ENCODE peak calls at places on chromosomes 6 and 20, in seven cellular contexts. E, O, J, X, Q, F and U are unnamed samples.
A peak's percentile ranks its signal among the peaks of the same experiment; 100 is the strongest.

GRCh38 chr6:81727876-81728517 is 24.5 kb downstream of the TENT5A start:
- DNase-seq in X (no peak), E (no peak), F (no peak), J (no peak), O (no peak), Q (no peak), U (no peak)

GRCh38 chr6:81171991-81172740 is 580.3 kb downstream of the TENT5A start:
- DNase-seq in E (no peak), O (no peak), J (peak; percentile 89), Q (peak; percentile 68), X (no peak), F (peak; percentile 6), U (no peak)

GRCh38 chr20:15613530-15613929 is 959.7 kb downstream of the KIF16B start:
- DNase-seq in J (peak; percentile 40), Q (no peak), O (no peak), E (no peak), F (no peak), X (no peak), U (no peak)

GRCh38 chr20:47127986-47128385 is 228.5 kb downstream of the ZMYND8 start:
- DNase-seq in J (no peak), X (no peak), E (no peak), Q (no peak), F (no peak), O (no peak), U (peak; percentile 24)

GRCh38 chr6:140641412-140641811 is 1267.0 kb upstream of the CITED2 start:
- DNase-seq in X (no peak), J (no peak), O (no peak), Q (no peak), F (no peak), E (no peak), U (no peak)

GRCh38 chr20:45833030-45833882 is at the start of gene SNX21:
- DNase-seq in Q (peak; percentile 95), O (no peak), F (peak; percentile 96), E (no peak), X (peak; percentile 86), J (peak; percentile 94), U (peak; percentile 82)

GRCh38 chr20:49896204-49896603 is 19.1 kb downstream of the SPATA2 start:
- DNase-seq in X (no peak), J (no peak), E (no peak), Q (no peak), O (no peak), F (no peak), U (no peak)

GRCh38 chr20:7094438-7094997 is 327.0 kb downstream of the BMP2 start:
- DNase-seq in X (peak; percentile 53), J (peak; percentile 10), O (no peak), F (peak; percentile 29), Q (peak; percentile 1), E (peak; percentile 53), U (peak; percentile 32)

GRCh38 chr6:34055223-34055933 is 90.5 kb downstream of the GRM4 start:
- DNase-seq in F (peak; percentile 71), E (peak; percentile 88), Q (peak; percentile 62), J (peak; percentile 42), O (no peak), X (peak; percentile 90), U (peak; percentile 94)

GRCh38 chr6:166313255-166314070 is 5.3 kb upstream of the PRR18 start:
- DNase-seq in J (peak; percentile 35), X (peak; percentile 84), F (peak; percentile 61), O (no peak), E (peak; percentile 87), Q (peak; percentile 50), U (peak; percentile 55)

GRCh38 chr6:85002847-85003246 is 238.4 kb upstream of the TBX18 start:
- DNase-seq in Q (no peak), E (no peak), F (no peak), J (no peak), O (no peak), X (no peak), U (no peak)

GRCh38 chr6:34709386-34709785 is 12.8 kb upstream of the ILRUN start:
- DNase-seq in X (no peak), J (peak; percentile 76), Q (peak; percentile 19), F (no peak), O (no peak), E (no peak), U (peak; percentile 42)

GRCh38 chr20:3890410-3890751 is 1.2 kb downstream of the PANK2 start:
- DNase-seq in O (no peak), X (no peak), F (peak; percentile 47), E (peak; percentile 67), Q (peak; percentile 46), J (peak; percentile 43), U (no peak)

GRCh38 chr6:2821554-2821953 is 20.1 kb downstream of the SERPINB1 start:
- DNase-seq in X (no peak), O (no peak), Q (no peak), J (no peak), F (no peak), E (no peak), U (no peak)

GRCh38 chr6:106476326-106477105 is 116.0 kb downstream of the CRYBG1 start:
- DNase-seq in Q (peak; percentile 52), E (no peak), J (peak; percentile 90), X (no peak), F (peak; percentile 70), O (no peak), U (no peak)

GRCh38 chr6:37207903-37208456 is 38.0 kb downstream of the PIM1 start:
- DNase-seq in O (peak; percentile 10), E (peak; percentile 93), X (peak; percentile 82), F (peak; percentile 78), J (peak; percentile 59), Q (peak; percentile 79), U (peak; percentile 96)

GRCh38 chr6:138004423-138005287 is 102.6 kb downstream of the PERP start:
- DNase-seq in J (peak; percentile 16), F (peak; percentile 50), O (no peak), X (peak; percentile 43), E (peak; percentile 57), Q (peak; percentile 32), U (peak; percentile 16)

GRCh38 chr20:50762045-50762422 is 30.7 kb downstream of the PARD6B start:
- DNase-seq in J (no peak), O (no peak), Q (peak; percentile 27), X (no peak), E (no peak), F (no peak), U (no peak)

GRCh38 chr6:160337991-160338390 is 10.2 kb upstream of the SLC22A3 start:
- DNase-seq in J (peak; percentile 11), F (peak; percentile 42), O (no peak), X (no peak), E (no peak), Q (no peak), U (no peak)

GRCh38 chr20:36582821-36583220 is 9.4 kb downstream of the TGIF2 start:
- DNase-seq in E (no peak), X (no peak), J (no peak), O (no peak), Q (no peak), F (no peak), U (no peak)

GRCh38 chr6:167906899-167907298 is 80.2 kb downstream of the AFDN start:
- DNase-seq in J (peak; percentile 3), X (no peak), E (no peak), F (no peak), Q (no peak), O (no peak), U (no peak)

GRCh38 chr20:43349841-43350240 is 107.9 kb upstream of the SRSF6 start:
- DNase-seq in O (no peak), F (no peak), J (no peak), E (no peak), X (no peak), Q (no peak), U (no peak)

GRCh38 chr6:35669441-35669776 is 19.3 kb downstream of the FKBP5 start:
- DNase-seq in E (peak; percentile 52), Q (peak; percentile 66), F (peak; percentile 73), J (peak; percentile 48), O (no peak), X (no peak), U (no peak)

GRCh38 chr6:11317885-11318771 is 85.7 kb upstream of the NEDD9 start:
- DNase-seq in J (peak; percentile 99), Q (peak; percentile 96), E (no peak), F (peak; percentile 97), O (no peak), X (no peak), U (no peak)

GRCh38 chr6:44128020-44128917 is 915 bp downstream of the TMEM63B start:
- DNase-seq in X (peak; percentile 62), E (no peak), J (peak; percentile 33), Q (peak; percentile 51), O (no peak), F (peak; percentile 74), U (peak; percentile 71)

GRCh38 chr6:56693988-56694387 is 51.3 kb upstream of the DST start:
- DNase-seq in F (peak; percentile 49), X (no peak), Q (no peak), E (no peak), J (peak; percentile 43), O (no peak), U (no peak)

GRCh38 chr6:6614096-6614964 is 25.8 kb downstream of the LY86 start:
- DNase-seq in X (no peak), F (no peak), J (no peak), E (no peak), O (no peak), Q (no peak), U (no peak)

GRCh38 chr20:35497780-35498189 is 31.7 kb downstream of the C20orf173 start:
- DNase-seq in O (no peak), F (no peak), Q (no peak), J (no peak), E (no peak), X (peak; percentile 48), U (no peak)

GRCh38 chr20:51386586-51386985 is 155.9 kb downstream of the NFATC2 start:
- DNase-seq in X (no peak), J (no peak), O (no peak), Q (no peak), F (no peak), E (peak; percentile 72), U (no peak)

GRCh38 chr6:9139762-9140161 is 704.4 kb upstream of the SLC35B3 start:
- DNase-seq in E (no peak), F (peak; percentile 90), J (peak; percentile 60), X (no peak), Q (peak; percentile 79), O (no peak), U (no peak)